ENCODE peak calls at places on chromosome 21, in four cellular contexts. W is GM23248, X is H9, H is K562. Y is an unnamed sample.
A peak's percentile ranks its signal among the peaks of the same experiment; 100 is the strongest.

GRCh38 chr21:20004353-20004752 is 993.9 kb upstream of the NCAM2 start:
- DNase-seq in W (no peak), X (no peak), H (no peak), Y (no peak)

GRCh38 chr21:9760398-9761074 is 760.8 kb upstream of the TPTE start:
- DNase-seq in X (no peak), H (no peak), W (no peak), Y (no peak)

GRCh38 chr21:38987551-38988210 is 182.0 kb downstream of the ETS2 start:
- DNase-seq in X (no peak), H (no peak), W (peak; percentile 24), Y (no peak)

GRCh38 chr21:42112223-42112622 is 41.1 kb downstream of the UMODL1 start:
- DNase-seq in X (no peak), W (no peak), H (no peak), Y (no peak)

GRCh38 chr21:16534408-16535099 is 804.8 kb downstream of the USP25 start:
- DNase-seq in W (peak; percentile 76), X (no peak), H (no peak), Y (no peak)

GRCh38 chr21:43702785-43703067 is 16.2 kb upstream of the PDXK start:
- DNase-seq in W (peak; percentile 60), X (no peak), H (no peak), Y (no peak)

GRCh38 chr21:41766883-41767605 is at the start of gene RIPK4:
- DNase-seq in W (peak; percentile 80), X (peak; percentile 89), H (no peak), Y (no peak)

GRCh38 chr21:27648560-27648959 is 681.7 kb upstream of the ADAMTS5 start:
- DNase-seq in H (no peak), X (no peak), W (peak; percentile 93), Y (no peak)

GRCh38 chr21:40053007-40053406 is 185.8 kb downstream of the PCP4 start:
- DNase-seq in W (no peak), H (no peak), X (no peak), Y (no peak)

GRCh38 chr21:42724226-42724920 is 71.0 kb downstream of the PDE9A start:
- DNase-seq in X (no peak), H (no peak), W (peak; percentile 90), Y (no peak)

GRCh38 chr21:29077651-29078090 is 4.2 kb upstream of the CCT8 start:
- DNase-seq in H (no peak), W (no peak), X (no peak), Y (no peak)

GRCh38 chr21:43842742-43843141 is 22.3 kb upstream of the AGPAT3 start:
- DNase-seq in X (no peak), H (no peak), W (no peak), Y (no peak)

GRCh38 chr21:22145555-22145954 is 1147.3 kb downstream of the NCAM2 start:
- DNase-seq in H (no peak), X (no peak), W (no peak), Y (no peak)

GRCh38 chr21:33396966-33397365 is 6.2 kb upstream of the IFNGR2 start:
- DNase-seq in W (peak; percentile 53), H (no peak), X (no peak), Y (no peak)

GRCh38 chr21:16420086-16420724 is 690.4 kb downstream of the USP25 start:
- DNase-seq in X (no peak), H (no peak), W (peak; percentile 14), Y (no peak)

GRCh38 chr21:21813934-21814333 is 815.7 kb downstream of the NCAM2 start:
- DNase-seq in H (no peak), X (no peak), W (no peak), Y (no peak)

GRCh38 chr21:38807987-38808386 is 2.3 kb downstream of the ETS2 start:
- DNase-seq in H (no peak), W (no peak), X (no peak), Y (no peak)

GRCh38 chr21:45309069-45309521 is 21.4 kb upstream of the POFUT2 start:
- DNase-seq in W (peak; percentile 67), H (peak; percentile 78), X (peak; percentile 84), Y (peak; percentile 75)
- H3K9ac ChIP-seq in W (peak overlapping the region; percentile 6), H (no peak overlapping the region), X (no peak overlapping the region), Y (peak overlapping the region; percentile 52)

DNA sequence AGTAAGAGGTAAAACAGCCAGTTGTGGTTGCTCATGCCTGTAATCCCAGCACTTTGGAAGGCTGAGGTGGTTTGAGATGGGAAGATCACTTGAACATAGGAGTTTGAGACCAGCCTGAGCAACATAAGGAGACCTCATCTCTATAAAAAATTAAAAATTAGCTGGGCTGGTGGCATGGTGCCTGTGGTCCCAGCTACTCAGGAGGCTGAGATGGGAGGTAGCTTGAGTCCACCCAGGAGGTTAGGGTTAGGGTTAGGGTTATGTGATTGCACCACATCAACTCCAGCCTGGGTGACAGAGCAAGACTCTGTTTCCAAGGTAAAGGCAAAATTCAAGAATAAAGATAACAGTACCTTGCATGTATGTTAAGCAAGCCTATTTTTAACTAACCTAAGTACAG is 3.5 kb downstream of the SAMSN1 start:
- DNase-seq in H (no peak), X (no peak), W (no peak), Y (no peak)
- H3K9ac ChIP-seq in H (peak overlapping the region; percentile 76), X (no peak overlapping the region), W (no peak overlapping the region), Y (no peak overlapping the region)

GRCh38 chr21:36069713-36070573 is at the start of gene CBR1:
- DNase-seq in W (peak; percentile 96), H (peak; percentile 81), X (peak; percentile 86), Y (peak; percentile 52)
- H3K9ac ChIP-seq in W (peak within 1 kb of the TSS; percentile 81), H (peak within 1 kb of the TSS; percentile 26), X (no peak within 1 kb of the TSS), Y (peak within 1 kb of the TSS; percentile 82)

DNA sequence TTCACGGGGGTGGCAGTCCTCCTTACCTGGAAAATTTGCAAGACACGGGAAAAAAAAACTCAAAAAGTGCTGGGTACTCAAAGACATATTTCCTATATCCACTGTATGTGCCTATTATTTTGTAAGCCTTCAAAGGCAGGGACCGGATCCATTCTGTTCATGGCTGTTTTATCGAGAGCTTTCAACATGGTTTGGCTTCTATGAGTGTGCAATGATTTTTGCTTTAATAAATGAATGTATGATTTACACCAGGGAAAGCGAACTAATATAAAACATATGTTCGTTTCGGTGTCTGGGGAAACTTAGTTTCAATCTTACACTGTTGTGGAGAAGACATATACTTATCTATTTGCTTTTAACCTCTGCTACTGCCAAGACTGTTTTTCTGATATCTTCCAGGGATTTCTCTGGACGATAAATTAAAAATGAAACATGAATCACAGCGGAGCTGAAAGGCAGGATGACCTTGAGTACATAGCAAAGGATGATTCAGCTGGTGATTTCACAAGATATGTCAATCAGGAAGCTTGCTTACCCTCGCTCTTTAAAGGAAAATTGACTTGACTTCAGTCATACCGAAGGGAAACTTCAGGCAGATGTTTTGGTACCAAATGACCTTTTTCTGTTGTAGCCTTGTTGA is 14.7 kb upstream of the CYYR1 start:
- DNase-seq in W (peak; percentile 74), H (no peak), X (no peak), Y (no peak)
- H3K9ac ChIP-seq in W (no peak overlapping the region), H (no peak overlapping the region), X (no peak overlapping the region), Y (no peak overlapping the region)

DNA sequence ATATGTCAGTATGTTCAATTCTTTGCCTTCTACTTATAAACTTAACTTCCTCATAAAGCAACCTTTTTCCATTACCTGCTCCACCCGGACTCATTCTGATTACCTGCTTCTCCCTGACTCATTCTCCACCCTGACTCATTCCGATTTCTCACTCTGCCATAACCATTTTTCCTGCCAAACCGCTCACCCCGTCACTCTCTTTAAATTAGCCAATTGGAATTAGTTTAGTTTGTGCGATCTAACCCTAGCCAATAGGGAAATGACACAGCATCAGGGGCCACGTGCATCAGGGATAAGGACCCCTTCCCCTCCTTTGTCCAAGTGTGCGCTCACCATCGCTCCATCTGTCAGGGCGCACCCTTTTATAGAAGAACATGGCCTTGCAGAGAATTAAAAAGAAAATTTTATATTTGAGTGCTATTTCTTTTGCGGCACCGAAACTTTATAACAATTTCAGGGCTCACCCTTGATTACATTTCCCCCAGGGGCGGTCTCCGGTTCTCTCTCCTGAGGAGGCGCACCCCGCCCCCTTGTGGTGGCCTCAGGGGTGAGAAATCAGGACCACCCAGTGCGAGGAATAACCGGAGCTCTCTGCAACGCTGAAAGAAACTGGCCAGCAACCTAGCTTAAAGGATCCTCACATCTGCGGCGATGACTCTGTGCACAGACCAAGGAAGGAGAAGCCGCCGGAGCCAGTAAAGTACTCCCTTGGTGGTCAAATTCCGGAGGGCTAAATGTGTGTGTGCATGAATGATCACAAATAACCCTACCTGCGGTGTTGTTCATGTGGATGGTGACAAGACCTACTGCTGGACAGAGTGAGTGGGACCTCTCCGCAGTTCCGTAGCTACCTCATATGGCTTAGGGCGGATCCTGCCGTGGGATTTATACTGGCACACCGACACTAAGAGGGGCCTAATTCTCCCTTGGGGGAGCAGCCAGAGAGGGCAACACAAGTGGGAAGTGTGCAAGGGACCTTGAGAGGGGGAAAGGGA is 30.3 kb upstream of the CBR3 start:
- DNase-seq in H (peak; percentile 47), X (peak; percentile 72), W (peak; percentile 21), Y (peak; percentile 82)
- H3K9ac ChIP-seq in H (no peak overlapping the region), X (peak overlapping the region; percentile 98), W (no peak overlapping the region), Y (peak overlapping the region; percentile 81)

GRCh38 chr21:14567557-14568279 is 21.6 kb upstream of the SAMSN1 start:
- DNase-seq in X (no peak), W (no peak), H (no peak), Y (no peak)
- H3K9ac ChIP-seq in X (no peak overlapping the region), W (no peak overlapping the region), H (no peak overlapping the region), Y (no peak overlapping the region)

GRCh38 chr21:34881894-34882371 is 167.2 kb downstream of the RUNX1 start:
- DNase-seq in H (no peak), W (peak; percentile 86), X (no peak), Y (no peak)
- H3K9ac ChIP-seq in H (peak overlapping the region; percentile 1), W (peak overlapping the region; percentile 100), X (no peak overlapping the region), Y (no peak overlapping the region)

DNA sequence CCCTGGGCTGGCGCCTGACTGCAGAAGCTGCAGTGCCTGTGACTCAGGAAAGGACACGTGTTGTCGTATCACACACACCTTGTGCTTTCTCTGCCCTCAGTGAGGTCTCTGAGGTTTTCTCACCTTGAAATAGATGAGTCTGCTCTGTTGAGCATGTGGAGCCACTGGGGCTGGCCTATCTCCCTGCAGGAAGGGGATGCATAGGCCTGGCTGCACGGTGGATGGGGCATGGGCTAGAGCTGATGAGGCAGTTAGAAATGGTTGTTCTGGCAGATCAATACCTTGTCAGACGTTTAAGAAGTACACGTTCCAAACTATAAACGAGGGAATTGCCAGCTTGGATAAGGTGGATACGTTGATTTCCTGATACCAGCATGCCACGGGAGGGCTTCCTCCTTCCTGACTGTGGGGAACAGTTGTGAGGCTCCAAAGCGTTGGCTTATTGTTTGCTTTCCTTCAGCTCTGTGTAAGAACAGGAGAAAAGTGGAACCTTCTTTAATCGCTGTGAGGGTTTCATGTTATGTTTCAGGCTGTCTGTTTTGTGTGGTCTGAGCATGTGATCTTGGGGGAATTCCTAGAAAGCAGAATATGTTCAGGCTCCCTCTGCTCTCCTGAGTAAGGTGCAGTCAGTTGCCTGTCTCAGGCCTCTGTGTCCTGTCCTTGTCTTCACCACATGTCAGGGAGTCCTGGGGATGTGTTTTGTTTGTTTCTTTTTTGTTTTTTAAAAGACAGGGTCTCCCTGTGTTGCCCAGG is 44.8 kb downstream of the PCNT start:
- DNase-seq in H (no peak), W (no peak), X (no peak), Y (no peak)
- H3K9ac ChIP-seq in H (no peak overlapping the region), W (no peak overlapping the region), X (no peak overlapping the region), Y (no peak overlapping the region)

GRCh38 chr21:36700961-36701911 is 2.3 kb downstream of the SIM2 start:
- DNase-seq in W (no peak), H (peak; percentile 12), X (peak; percentile 63), Y (no peak)
- H3K9ac ChIP-seq in W (no peak overlapping the region), H (no peak overlapping the region), X (no peak overlapping the region), Y (peak overlapping the region; percentile 42)

Y was measured in NT2/D1.